ENCODE peak calls at places on chromosomes 11 and 22, in six cellular contexts. One of them, this sample, is unnamed. For H3K9me3, the result is how much of the 10 kb centered on the place peaks cover.

GRCh38 chr11:129383060-129383459 is 7.4 kb downstream of the BARX2 start:
- DNase-seq in aorta: no peak
- DNase-seq in right atrium auricular region: no peak
- DNase-seq in AG04450: no peak
- DNase-seq in neural progenitor cell: no peak
- DNase-seq in tibial nerve: no peak
- DNase-seq in this sample: no peak

GRCh38 chr11:111974451-111974850 is 37.3 kb downstream of the DIXDC1 start:
- DNase-seq in aorta: no peak
- DNase-seq in right atrium auricular region: no peak
- DNase-seq in AG04450: no peak
- DNase-seq in neural progenitor cell: no peak
- DNase-seq in tibial nerve: no peak
- DNase-seq in this sample: no peak

GRCh38 chr11:13875643-13876042 is 86.9 kb upstream of the SPON1 start:
- DNase-seq in aorta: no peak
- DNase-seq in right atrium auricular region: no peak
- DNase-seq in AG04450: no peak
- DNase-seq in neural progenitor cell: peak
- DNase-seq in tibial nerve: no peak
- DNase-seq in this sample: no peak

GRCh38 chr22:38314140-38314991 is 2.9 kb downstream of the CSNK1E start:
- DNase-seq in aorta: no peak
- DNase-seq in right atrium auricular region: no peak
- DNase-seq in AG04450: no peak
- DNase-seq in neural progenitor cell: peak
- DNase-seq in tibial nerve: no peak
- DNase-seq in this sample: no peak

GRCh38 chr11:61776561-61777075 is 15.8 kb downstream of the TMEM258 start:
- DNase-seq in aorta: no peak
- DNase-seq in right atrium auricular region: no peak
- DNase-seq in AG04450: peak
- DNase-seq in neural progenitor cell: peak
- DNase-seq in tibial nerve: no peak
- DNase-seq in this sample: no peak

GRCh38 chr11:19316434-19316833 is 75.7 kb upstream of the E2F8 start:
- DNase-seq in aorta: peak
- DNase-seq in right atrium auricular region: peak
- DNase-seq in AG04450: no peak
- DNase-seq in neural progenitor cell: no peak
- DNase-seq in tibial nerve: peak
- DNase-seq in this sample: no peak

GRCh38 chr11:72950685-72951084 is 136.5 kb downstream of the ATG16L2 start:
- DNase-seq in aorta: no peak
- DNase-seq in right atrium auricular region: no peak
- DNase-seq in AG04450: no peak
- DNase-seq in neural progenitor cell: peak
- DNase-seq in tibial nerve: no peak
- DNase-seq in this sample: no peak

GRCh38 chr11:33268945-33269567 is 11.9 kb downstream of the HIPK3 start:
- DNase-seq in aorta: no peak
- DNase-seq in right atrium auricular region: no peak
- DNase-seq in AG04450: no peak
- DNase-seq in neural progenitor cell: no peak
- DNase-seq in tibial nerve: no peak
- DNase-seq in this sample: no peak

GRCh38 chr22:50186789-50187523 is 1.2 kb downstream of the TRABD start:
- DNase-seq in aorta: peak
- DNase-seq in right atrium auricular region: no peak
- DNase-seq in AG04450: no peak
- DNase-seq in neural progenitor cell: peak
- DNase-seq in tibial nerve: no peak
- DNase-seq in this sample: peak

GRCh38 chr22:50136431-50137047 is 34.0 kb upstream of the PANX2 start:
- DNase-seq in aorta: no peak
- DNase-seq in right atrium auricular region: no peak
- DNase-seq in AG04450: no peak
- DNase-seq in neural progenitor cell: no peak
- DNase-seq in tibial nerve: no peak
- DNase-seq in this sample: no peak

GRCh38 chr11:57936050-57936418 is 87.6 kb upstream of the OR9Q1 start:
- DNase-seq in aorta: no peak
- DNase-seq in right atrium auricular region: no peak
- DNase-seq in AG04450: no peak
- DNase-seq in neural progenitor cell: no peak
- DNase-seq in tibial nerve: no peak
- DNase-seq in this sample: no peak

GRCh38 chr22:31676700-31677099 is 14.7 kb upstream of the PISD start:
- DNase-seq in aorta: peak
- DNase-seq in right atrium auricular region: peak
- DNase-seq in AG04450: peak
- DNase-seq in neural progenitor cell: peak
- DNase-seq in tibial nerve: peak
- DNase-seq in this sample: peak

GRCh38 chr11:59247535-59248227 is 35.0 kb upstream of the MPEG1 start:
- DNase-seq in aorta: peak
- DNase-seq in right atrium auricular region: no peak
- DNase-seq in AG04450: no peak
- DNase-seq in neural progenitor cell: no peak
- DNase-seq in tibial nerve: peak
- DNase-seq in this sample: no peak

GRCh38 chr11:20238712-20239111 is 78.4 kb upstream of the DBX1 start:
- DNase-seq in aorta: no peak
- DNase-seq in right atrium auricular region: no peak
- DNase-seq in AG04450: no peak
- DNase-seq in neural progenitor cell: no peak
- DNase-seq in tibial nerve: no peak
- DNase-seq in this sample: no peak

GRCh38 chr11:121550247-121551132 is 97.7 kb upstream of the SORL1-AS1 start:
- DNase-seq in aorta: no peak
- DNase-seq in right atrium auricular region: peak
- DNase-seq in AG04450: no peak
- DNase-seq in neural progenitor cell: no peak
- DNase-seq in tibial nerve: no peak
- DNase-seq in this sample: no peak

GRCh38 chr11:61905801-61906521 is 11.4 kb downstream of the RAB3IL1 start:
- DNase-seq in aorta: no peak
- DNase-seq in right atrium auricular region: no peak
- DNase-seq in AG04450: no peak
- DNase-seq in neural progenitor cell: no peak
- DNase-seq in tibial nerve: no peak
- DNase-seq in this sample: no peak

GRCh38 chr11:33916736-33917135 is 24.9 kb upstream of the LMO2 start:
- DNase-seq in aorta: no peak
- DNase-seq in right atrium auricular region: no peak
- DNase-seq in AG04450: no peak
- DNase-seq in neural progenitor cell: no peak
- DNase-seq in tibial nerve: no peak
- DNase-seq in this sample: no peak

GRCh38 chr11:32659672-32660071 is 76.0 kb downstream of the EIF3M start:
- DNase-seq in aorta: no peak
- DNase-seq in right atrium auricular region: no peak
- DNase-seq in AG04450: no peak
- DNase-seq in neural progenitor cell: no peak
- DNase-seq in tibial nerve: no peak
- DNase-seq in this sample: no peak

GRCh38 chr11:47225552-47226137 is 10.9 kb downstream of the DDB2 start:
- DNase-seq in aorta: no peak
- DNase-seq in right atrium auricular region: no peak
- DNase-seq in AG04450: no peak
- DNase-seq in neural progenitor cell: no peak
- DNase-seq in tibial nerve: no peak
- DNase-seq in this sample: no peak

GRCh38 chr11:108866781-108867180 is 201.9 kb downstream of the DDX10 start:
- DNase-seq in aorta: no peak
- DNase-seq in right atrium auricular region: no peak
- DNase-seq in AG04450: no peak
- DNase-seq in neural progenitor cell: no peak
- DNase-seq in tibial nerve: no peak
- DNase-seq in this sample: no peak

GRCh38 chr22:32205974-32206773 is 1.3 kb upstream of the RFPL2 start:
- DNase-seq in aorta: no peak
- DNase-seq in right atrium auricular region: no peak
- DNase-seq in AG04450: no peak
- DNase-seq in neural progenitor cell: peak
- DNase-seq in tibial nerve: no peak
- DNase-seq in this sample: no peak

GRCh38 chr11:77081976-77082836 is 15.4 kb downstream of the CAPN5 start:
- DNase-seq in aorta: peak
- DNase-seq in right atrium auricular region: no peak
- DNase-seq in AG04450: no peak
- DNase-seq in neural progenitor cell: no peak
- DNase-seq in tibial nerve: peak
- DNase-seq in this sample: peak

GRCh38 chr11:24861440-24861839 is 364.6 kb downstream of the LUZP2 start:
- DNase-seq in aorta: no peak
- DNase-seq in right atrium auricular region: no peak
- DNase-seq in AG04450: no peak
- DNase-seq in neural progenitor cell: peak
- DNase-seq in tibial nerve: no peak
- DNase-seq in this sample: no peak

GRCh38 chr22:36218648-36219047 is 17.0 kb upstream of the APOL4 start:
- DNase-seq in aorta: no peak
- DNase-seq in right atrium auricular region: no peak
- DNase-seq in AG04450: no peak
- DNase-seq in neural progenitor cell: no peak
- DNase-seq in tibial nerve: no peak
- DNase-seq in this sample: no peak

GRCh38 chr22:30979932-30980331 is 10.9 kb downstream of the TUG1 start:
- DNase-seq in aorta: no peak
- DNase-seq in right atrium auricular region: no peak
- DNase-seq in AG04450: no peak
- DNase-seq in neural progenitor cell: no peak
- DNase-seq in tibial nerve: no peak
- DNase-seq in this sample: no peak

DNA sequence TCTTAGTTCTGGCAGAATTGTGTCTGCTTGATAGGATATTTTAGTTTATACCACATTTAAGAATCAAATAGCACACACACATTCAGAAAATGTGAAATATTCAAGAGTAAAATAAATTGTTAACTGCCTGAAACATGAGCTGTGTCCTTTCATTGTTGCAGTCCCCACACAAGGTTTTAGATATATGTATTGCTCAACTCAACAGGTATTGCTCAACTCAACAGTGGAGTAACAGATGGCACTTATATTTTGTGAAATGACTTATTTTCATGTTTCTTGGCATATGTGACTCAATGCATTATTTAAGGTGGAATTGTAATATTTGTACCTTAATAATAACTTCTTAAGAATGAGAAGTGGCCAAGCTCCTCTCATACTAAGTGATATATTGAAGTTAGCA is 760.3 kb downstream of the CNTN5 start:
- DNase-seq in aorta: no peak
- DNase-seq in right atrium auricular region: no peak
- DNase-seq in AG04450: no peak
- DNase-seq in neural progenitor cell: no peak
- DNase-seq in tibial nerve: no peak
- DNase-seq in this sample: no peak
- H3K9me3 ChIP-seq in aorta: under half
- H3K9me3 ChIP-seq in right atrium auricular region: under half
- H3K9me3 ChIP-seq in AG04450: under half
- H3K9me3 ChIP-seq in neural progenitor cell: under half
- H3K9me3 ChIP-seq in tibial nerve: under half
- H3K9me3 ChIP-seq in this sample: under half

GRCh38 chr22:47572443-47572842 is 810.0 kb downstream of the TBC1D22A start:
- DNase-seq in aorta: no peak
- DNase-seq in right atrium auricular region: no peak
- DNase-seq in AG04450: no peak
- DNase-seq in neural progenitor cell: no peak
- DNase-seq in tibial nerve: no peak
- DNase-seq in this sample: no peak

GRCh38 chr22:47570300-47570685 is 807.8 kb downstream of the TBC1D22A start:
- DNase-seq in aorta: no peak
- DNase-seq in right atrium auricular region: no peak
- DNase-seq in AG04450: no peak
- DNase-seq in neural progenitor cell: no peak
- DNase-seq in tibial nerve: no peak
- DNase-seq in this sample: no peak

GRCh38 chr22:47570851-47571250 is 808.4 kb downstream of the TBC1D22A start:
- DNase-seq in aorta: no peak
- DNase-seq in right atrium auricular region: no peak
- DNase-seq in AG04450: no peak
- DNase-seq in neural progenitor cell: no peak
- DNase-seq in tibial nerve: no peak
- DNase-seq in this sample: no peak

GRCh38 chr22:47569389-47570299 is 807.2 kb downstream of the TBC1D22A start:
- DNase-seq in aorta: no peak
- DNase-seq in right atrium auricular region: no peak
- DNase-seq in AG04450: no peak
- DNase-seq in neural progenitor cell: no peak
- DNase-seq in tibial nerve: no peak
- DNase-seq in this sample: no peak

DNA sequence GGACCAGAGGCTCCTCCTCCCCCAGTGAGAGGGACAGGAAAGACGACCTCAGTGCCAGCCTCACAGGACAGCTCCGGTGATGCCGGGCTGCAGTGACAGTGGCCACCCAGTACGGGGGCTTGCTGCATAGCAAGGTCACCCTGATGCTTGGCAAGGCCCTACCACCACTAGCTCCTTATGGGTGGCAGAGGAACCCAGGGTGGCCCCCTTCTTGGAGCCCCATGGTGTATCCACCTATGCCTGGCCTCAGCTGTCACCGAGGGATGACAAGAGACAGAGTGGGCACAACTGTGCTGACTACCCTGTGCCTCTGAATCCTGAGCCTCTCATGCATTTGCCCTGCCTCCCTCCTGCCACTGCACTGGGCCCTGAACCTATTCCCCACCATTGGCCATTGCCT is 809.2 kb downstream of the TBC1D22A start:
- DNase-seq in aorta: no peak
- DNase-seq in right atrium auricular region: no peak
- DNase-seq in AG04450: no peak
- DNase-seq in neural progenitor cell: no peak
- DNase-seq in tibial nerve: no peak
- DNase-seq in this sample: no peak
- H3K9me3 ChIP-seq in aorta: under half
- H3K9me3 ChIP-seq in right atrium auricular region: under half
- H3K9me3 ChIP-seq in AG04450: half or more
- H3K9me3 ChIP-seq in neural progenitor cell: under half
- H3K9me3 ChIP-seq in tibial nerve: under half
- H3K9me3 ChIP-seq in this sample: under half

GRCh38 chr11:1419811-1420210 is 30.1 kb downstream of the BRSK2 start:
- DNase-seq in aorta: no peak
- DNase-seq in right atrium auricular region: no peak
- DNase-seq in AG04450: no peak
- DNase-seq in neural progenitor cell: no peak
- DNase-seq in tibial nerve: no peak
- DNase-seq in this sample: no peak
- H3K9me3 ChIP-seq in aorta: under half
- H3K9me3 ChIP-seq in right atrium auricular region: under half
- H3K9me3 ChIP-seq in AG04450: half or more
- H3K9me3 ChIP-seq in neural progenitor cell: under half
- H3K9me3 ChIP-seq in tibial nerve: under half
- H3K9me3 ChIP-seq in this sample: under half

DNA sequence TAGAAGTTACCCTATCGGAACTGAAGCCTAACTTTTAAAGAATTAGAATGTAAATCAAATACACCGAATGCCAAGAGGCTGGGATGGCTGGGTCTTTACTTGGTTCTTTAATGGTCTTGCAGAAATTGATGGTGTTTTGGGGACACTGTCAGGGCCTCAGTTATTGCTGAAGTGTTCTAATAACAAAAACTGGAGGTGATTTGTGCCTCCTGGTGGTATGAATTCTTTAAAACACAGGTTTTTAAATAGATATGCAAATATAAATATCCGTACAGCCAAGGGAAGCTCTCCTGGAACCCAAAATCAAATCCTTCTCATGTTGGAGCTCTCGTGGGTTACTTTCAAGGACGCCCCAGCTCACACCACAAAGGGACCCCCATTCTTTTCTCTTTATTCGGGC is 19.3 kb upstream of the TMPRSS5 start:
- DNase-seq in aorta: no peak
- DNase-seq in right atrium auricular region: no peak
- DNase-seq in AG04450: no peak
- DNase-seq in neural progenitor cell: no peak
- DNase-seq in tibial nerve: no peak
- DNase-seq in this sample: no peak
- H3K9me3 ChIP-seq in aorta: under half
- H3K9me3 ChIP-seq in right atrium auricular region: under half
- H3K9me3 ChIP-seq in AG04450: under half
- H3K9me3 ChIP-seq in neural progenitor cell: under half
- H3K9me3 ChIP-seq in tibial nerve: under half
- H3K9me3 ChIP-seq in this sample: under half